ENCODE peak calls at places on chromosomes 13 and 19, in six cellular contexts. F is HCT116, B is GM23248, H is PC-3, D is SK-N-SH, R is MM.1S. L is an unnamed sample.

GRCh38 chr13:39362652-39363390 is 240.2 kb downstream of the LHFPL6 start:
- DNase-seq in F (no peak), B (peak; percentile 36), H (peak; percentile 17), D (no peak), R (no peak), L (no peak)

GRCh38 chr19:33841685-33842084 is 45.0 kb downstream of the KCTD15 start:
- DNase-seq in F (no peak), B (no peak), H (no peak), D (no peak), R (no peak), L (no peak)

GRCh38 chr13:46685006-46685730 is 111.8 kb downstream of the ESD start:
- DNase-seq in F (no peak), B (no peak), H (no peak), D (no peak), R (no peak), L (no peak)

GRCh38 chr19:42092350-42092749 is 16.4 kb downstream of the ZNF574 start:
- DNase-seq in F (no peak), B (peak; percentile 37), H (peak; percentile 60), D (peak; percentile 63), R (peak; percentile 88), L (peak; percentile 78)

GRCh38 chr13:24348797-24349515 is 39.6 kb downstream of the C1QTNF9 start:
- DNase-seq in F (peak; percentile 63), B (no peak), H (peak; percentile 79), D (no peak), R (no peak), L (no peak)

GRCh38 chr19:51359294-51359693 is 6.9 kb downstream of the ETFB start:
- DNase-seq in F (no peak), B (peak; percentile 96), H (peak; percentile 70), D (no peak), R (no peak), L (peak; percentile 42)

GRCh38 chr19:56748443-56748842 is 76.9 kb upstream of the ZNF835 start:
- DNase-seq in F (no peak), B (peak; percentile 36), H (peak; percentile 50), D (peak; percentile 40), R (no peak), L (peak; percentile 78)

GRCh38 chr19:15977193-15977592 is 28.4 kb downstream of the OR10H4 start:
- DNase-seq in F (no peak), B (no peak), H (no peak), D (no peak), R (no peak), L (no peak)

GRCh38 chr19:52922841-52923781 is at the start of gene ZNF888:
- DNase-seq in F (peak; percentile 59), B (peak; percentile 94), H (peak; percentile 83), D (peak; percentile 91), R (peak; percentile 26), L (peak; percentile 97)

GRCh38 chr19:9721861-9722260 is 46.7 kb downstream of the ZNF846 start:
- DNase-seq in F (no peak), B (no peak), H (no peak), D (peak; percentile 9), R (no peak), L (peak; percentile 45)

GRCh38 chr13:39506559-39507390 is 96.2 kb downstream of the LHFPL6 start:
- DNase-seq in F (no peak), B (no peak), H (peak; percentile 29), D (no peak), R (no peak), L (no peak)

GRCh38 chr13:37741536-37741935 is 128.0 kb downstream of the TRPC4 start:
- DNase-seq in F (no peak), B (peak; percentile 71), H (no peak), D (no peak), R (no peak), L (no peak)

GRCh38 chr19:14318873-14319272 is 62.4 kb upstream of the ADGRE5 start:
- DNase-seq in F (no peak), B (no peak), H (no peak), D (peak; percentile 64), R (no peak), L (no peak)

GRCh38 chr19:9914315-9915207 is 21.8 kb downstream of the OLFM2 start:
- DNase-seq in F (peak; percentile 53), B (peak; percentile 97), H (peak; percentile 93), D (peak; percentile 92), R (peak; percentile 70), L (peak; percentile 55)

GRCh38 chr13:76210262-76210661 is 574.1 kb downstream of the LMO7 start:
- DNase-seq in F (no peak), B (no peak), H (peak; percentile 29), D (no peak), R (no peak), L (no peak)

GRCh38 chr19:50880241-50880640 is 7.0 kb downstream of the KLK2 start:
- DNase-seq in F (no peak), B (no peak), H (no peak), D (no peak), R (no peak), L (no peak)

GRCh38 chr19:9941236-9941635 is 4.9 kb upstream of the OLFM2 start:
- DNase-seq in F (no peak), B (peak; percentile 70), H (no peak), D (no peak), R (no peak), L (no peak)

GRCh38 chr13:62710766-62711165 is 1295.1 kb upstream of the PCDH20 start:
- DNase-seq in F (no peak), B (no peak), H (no peak), D (no peak), R (no peak), L (no peak)

GRCh38 chr19:33329060-33329459 is 26.7 kb upstream of the CEBPA start:
- DNase-seq in F (no peak), B (no peak), H (no peak), D (no peak), R (no peak), L (no peak)

GRCh38 chr19:16073481-16073880 is 2.8 kb upstream of the TPM4 start:
- DNase-seq in F (no peak), B (no peak), H (no peak), D (no peak), R (no peak), L (no peak)

GRCh38 chr19:35754365-35755139 is 2.3 kb downstream of the HSPB6 start:
- DNase-seq in F (no peak), B (no peak), H (no peak), D (no peak), R (no peak), L (no peak)
- H3K4me1 ChIP-seq in F (peaks cover 17% of the 10 kb centered on the region), B (peaks cover 24% of the 10 kb centered on the region), H (peaks cover 13% of the 10 kb centered on the region), D (peaks cover 20% of the 10 kb centered on the region), R (peaks cover 12% of the 10 kb centered on the region), L (peaks cover 27% of the 10 kb centered on the region)

DNA sequence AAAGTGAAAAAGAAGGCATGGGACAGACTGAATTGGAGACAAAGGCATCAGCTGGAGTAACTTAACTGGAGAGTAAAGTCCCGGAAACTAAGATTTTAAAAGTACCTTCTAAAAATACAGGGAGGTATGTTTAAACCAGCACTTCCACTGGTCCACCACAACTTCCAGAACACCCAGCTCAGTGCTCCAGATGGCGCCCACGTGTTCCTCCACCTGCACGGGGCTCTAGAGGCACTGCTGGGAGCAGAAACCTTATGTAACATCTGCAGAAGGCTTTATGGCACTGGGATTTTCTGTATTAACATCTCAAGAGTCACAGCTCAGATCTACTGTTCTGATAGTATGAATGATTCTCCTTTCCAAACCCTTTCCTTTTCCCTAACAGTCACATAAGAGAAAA is 252.1 kb downstream of the DCLK1 start:
- DNase-seq in F (no peak), B (no peak), H (no peak), D (no peak), R (peak; percentile 28), L (no peak)
- H3K9me2 ChIP-seq in F (no peaks in the 10 kb centered on the region), B (no peaks in the 10 kb centered on the region), H (no peaks in the 10 kb centered on the region), D (no peaks in the 10 kb centered on the region), R (no peaks in the 10 kb centered on the region), L (no peaks in the 10 kb centered on the region)

DNA sequence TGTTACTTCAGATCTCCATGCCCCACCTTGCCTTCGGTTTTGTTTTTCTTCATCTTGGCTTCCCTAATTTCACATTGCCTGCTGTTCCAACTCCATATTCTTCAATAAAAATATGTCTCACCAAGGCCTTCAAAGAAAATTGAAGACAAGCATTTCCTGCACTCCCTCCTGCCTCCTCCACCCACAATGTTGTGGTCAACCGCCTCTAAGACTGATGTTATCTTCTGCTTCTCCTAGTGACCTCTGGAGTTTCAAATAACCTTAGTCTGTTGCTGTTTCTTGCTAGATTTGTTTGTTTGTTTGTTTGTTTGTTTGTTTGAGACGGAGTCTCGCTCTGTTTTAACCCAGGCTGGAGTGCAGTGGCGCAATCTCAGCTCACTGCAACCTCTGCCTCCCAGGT is 14.6 kb downstream of the PLD3 start:
- DNase-seq in F (no peak), B (no peak), H (no peak), D (no peak), R (no peak), L (no peak)
- H3K9ac ChIP-seq in F (no peak overlapping the region), B (no peak overlapping the region), H (no peak overlapping the region), D (no peak overlapping the region), R (no peak overlapping the region), L (no peak overlapping the region)

GRCh38 chr19:1251503-1252220 is 3.3 kb downstream of the MIDN start:
- DNase-seq in F (no peak), B (no peak), H (no peak), D (peak; percentile 65), R (no peak), L (peak; percentile 83)
- H3K4me1 ChIP-seq in F (peaks cover 24% of the 10 kb centered on the region), B (peaks cover 20% of the 10 kb centered on the region), H (peaks cover 23% of the 10 kb centered on the region), D (peaks cover 21% of the 10 kb centered on the region), R (peaks cover 8% of the 10 kb centered on the region), L (peaks cover 60% of the 10 kb centered on the region)

GRCh38 chr13:108573455-108573854 is 56.0 kb upstream of the MYO16 start:
- DNase-seq in F (no peak), B (no peak), H (no peak), D (no peak), R (no peak), L (no peak)
- H3K9me2 ChIP-seq in F (no peaks in the 10 kb centered on the region), B (no peaks in the 10 kb centered on the region), H (no peaks in the 10 kb centered on the region), D (no peaks in the 10 kb centered on the region), R (no peaks in the 10 kb centered on the region), L (no peaks in the 10 kb centered on the region)

L was measured in Karpas-422.